ENCODE peak calls at places on chromosomes 16 and 17, in four cellular contexts. A is GM06990, C is cardiac fibroblast, U is lung. F is an unnamed sample.

GRCh38 chr17:17609121-17609520 is 17.6 kb upstream of the PEMT start:
- DNase-seq in A (no peak), C (no peak), U (no peak), F (no peak)

GRCh38 chr17:9298776-9299295 is 276.8 kb downstream of the STX8 start:
- DNase-seq in A (no peak), C (no peak), U (no peak), F (no peak)

GRCh38 chr16:25052161-25052511 is 37.0 kb upstream of the ARHGAP17 start:
- DNase-seq in A (no peak), C (no peak), U (no peak), F (no peak)

GRCh38 chr16:48049832-48050231 is 106.0 kb downstream of the ABCC12 start:
- DNase-seq in A (no peak), C (no peak), U (no peak), F (no peak)

GRCh38 chr16:89072216-89073130 is 21.2 kb upstream of the ACSF3 start:
- DNase-seq in A (no peak), C (peak), U (no peak), F (peak)

GRCh38 chr16:76518791-76519190 is 241.6 kb downstream of the CNTNAP4 start:
- DNase-seq in A (no peak), C (no peak), U (no peak), F (no peak)

GRCh38 chr17:9842057-9842758 is 16.5 kb downstream of the GLP2R start:
- DNase-seq in A (no peak), C (peak), U (no peak), F (peak)

GRCh38 chr17:31068291-31068690 is 26.5 kb upstream of the NF1 start:
- DNase-seq in A (peak), C (peak), U (no peak), F (peak)

GRCh38 chr16:55555436-55555835 is 11.0 kb upstream of the CAPNS2 start:
- DNase-seq in A (no peak), C (no peak), U (no peak), F (peak)

GRCh38 chr17:6578491-6578890 is 22.1 kb upstream of the PITPNM3 start:
- DNase-seq in A (no peak), C (no peak), U (no peak), F (no peak)

GRCh38 chr16:22946433-22946832 is 132.5 kb downstream of the HS3ST2 start:
- DNase-seq in A (no peak), C (no peak), U (no peak), F (no peak)

GRCh38 chr16:75566889-75567255 is 693 bp downstream of the GABARAPL2 start:
- DNase-seq in A (peak), C (no peak), U (no peak), F (no peak)

GRCh38 chr17:58755577-58756245 is at the start of gene PPM1E:
- DNase-seq in A (peak), C (peak), U (no peak), F (peak)

GRCh38 chr16:85735225-85735722 is 15.6 kb downstream of the C16orf74 start:
- DNase-seq in A (peak), C (no peak), U (no peak), F (no peak)

GRCh38 chr17:52049051-52049450 is 109.5 kb downstream of the CA10 start:
- DNase-seq in A (no peak), C (no peak), U (no peak), F (no peak)

GRCh38 chr16:4685776-4686496 is 7.4 kb upstream of the NUDT16L1 start:
- DNase-seq in A (no peak), C (no peak), U (no peak), F (no peak)

GRCh38 chr16:69111831-69112230 is 6.4 kb downstream of the HAS3 start:
- DNase-seq in A (no peak), C (no peak), U (no peak), F (no peak)

GRCh38 chr17:44258811-44259351 is 9.1 kb downstream of the SLC4A1 start:
- DNase-seq in A (no peak), C (no peak), U (no peak), F (no peak)
- TF ChIP-seq CTCF in A (no peak), C (no peak), U (no peak), F (no peak)

DNA sequence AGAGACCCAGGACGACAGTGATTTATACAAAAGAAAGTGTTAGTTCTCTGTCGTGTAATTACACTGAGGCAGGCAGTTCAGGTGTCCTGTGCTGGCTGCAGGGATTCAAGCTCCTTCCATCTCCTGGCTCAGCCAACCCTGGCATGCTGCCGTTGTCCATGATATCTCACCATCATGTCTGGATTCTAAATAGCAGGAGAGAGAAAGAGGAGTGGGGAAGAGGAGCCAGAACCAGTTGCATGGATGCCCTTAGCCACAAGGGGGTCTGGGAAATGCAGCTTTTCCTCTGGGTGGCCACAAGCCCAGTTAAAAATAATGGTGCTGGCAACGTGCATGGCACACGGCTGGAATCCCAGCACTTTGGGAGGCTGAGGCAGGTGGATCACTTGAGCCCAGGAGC is 9.7 kb downstream of the C16orf54 start:
- DNase-seq in A (no peak), C (no peak), U (no peak), F (peak)
- H3K4me3 ChIP-seq in A (no peak), C (no peak), U (no peak), F (no peak)

GRCh38 chr17:34669511-34669910 is 90.1 kb downstream of the TMEM132E start:
- DNase-seq in A (no peak), C (no peak), U (no peak), F (no peak)
- TF ChIP-seq CTCF in A (no peak), C (no peak), U (no peak), F (no peak)

GRCh38 chr16:73033271-73033998 is 14.5 kb downstream of the ZFHX3 start:
- DNase-seq in A (peak), C (no peak), U (no peak), F (no peak)
- H3K4me3 ChIP-seq in A (peak), C (no peak), U (no peak), F (no peak)